ENCODE peak calls at places on chromosome 22, in four cellular contexts. P is uterus, Y is cardiac muscle cell, T is PC-9. O is an unnamed sample.

GRCh38 chr22:29912605-29913398 is 29.8 kb downstream of the MTMR3 start:
- DNase-seq in P (no peak), Y (no peak), T (no peak), O (no peak)

GRCh38 chr22:38110008-38110862 is at the start of gene BAIAP2L2:
- DNase-seq in P (no peak), Y (no peak), T (peak), O (no peak)

GRCh38 chr22:25933158-25933788 is 191.3 kb downstream of the MYO18B start:
- DNase-seq in P (no peak), Y (no peak), T (no peak), O (no peak)

GRCh38 chr22:26658671-26659478 is 1.5 kb downstream of the MIAT start:
- DNase-seq in P (peak), Y (no peak), T (peak), O (peak)

GRCh38 chr22:37089451-37089850 is 20.1 kb downstream of the TMPRSS6 start:
- DNase-seq in P (no peak), Y (no peak), T (no peak), O (no peak)

GRCh38 chr22:43890901-43891331 is 897 bp downstream of the PNPLA5 start:
- DNase-seq in P (no peak), Y (no peak), T (no peak), O (no peak)

GRCh38 chr22:25085930-25086901 is 113.4 kb upstream of the CRYBB3 start:
- DNase-seq in P (peak), Y (no peak), T (no peak), O (no peak)

GRCh38 chr22:45164217-45165123 is 745 bp downstream of the NUP50 start:
- DNase-seq in P (peak), Y (peak), T (peak), O (no peak)

GRCh38 chr22:44534335-44534734 is 36.3 kb upstream of the RTL6 start:
- DNase-seq in P (no peak), Y (no peak), T (no peak), O (no peak)

GRCh38 chr22:31106651-31107205 is 640 bp downstream of the SELENOM start:
- DNase-seq in P (peak), Y (no peak), T (no peak), O (no peak)

GRCh38 chr22:33519140-33519973 is 400.9 kb downstream of the LARGE1 start:
- DNase-seq in P (peak), Y (peak), T (peak), O (no peak)

GRCh38 chr22:35622132-35622913 is 5.2 kb upstream of the MB start:
- DNase-seq in P (peak), Y (peak), T (peak), O (no peak)

GRCh38 chr22:37906364-37907008 is 389 bp downstream of the MICALL1 start:
- DNase-seq in P (peak), Y (peak), T (peak), O (no peak)

GRCh38 chr22:38652858-38653257 is 3.3 kb downstream of the FAM227A start:
- DNase-seq in P (no peak), Y (no peak), T (no peak), O (no peak)

GRCh38 chr22:45316796-45317526 is 7.2 kb downstream of the FAM118A start:
- DNase-seq in P (no peak), Y (no peak), T (no peak), O (no peak)

GRCh38 chr22:43555561-43556515 is 144.0 kb downstream of the MPPED1 start:
- DNase-seq in P (no peak), Y (no peak), T (no peak), O (no peak)

GRCh38 chr22:36565686-36566085 is 36.7 kb upstream of the EIF3D start:
- DNase-seq in P (no peak), Y (no peak), T (no peak), O (no peak)

GRCh38 chr22:31857247-31857646 is 87.1 kb upstream of the YWHAH start:
- DNase-seq in P (no peak), Y (peak), T (no peak), O (no peak)

GRCh38 chr22:38826801-38827200 is 17.0 kb downstream of the NPTXR start:
- DNase-seq in P (no peak), Y (no peak), T (no peak), O (no peak)

GRCh38 chr22:40890881-40891280 is 29.0 kb upstream of the DNAJB7 start:
- DNase-seq in P (no peak), Y (no peak), T (no peak), O (no peak)

GRCh38 chr22:27851974-27852713 is 50.6 kb upstream of the MN1 start:
- DNase-seq in P (no peak), Y (no peak), T (no peak), O (no peak)

GRCh38 chr22:25622011-25622410 is 57.5 kb downstream of the GRK3 start:
- DNase-seq in P (no peak), Y (peak), T (no peak), O (no peak)

GRCh38 chr22:39216143-39216490 is 28.7 kb downstream of the PDGFB start:
- DNase-seq in P (peak), Y (no peak), T (no peak), O (no peak)

GRCh38 chr22:38923463-38924196 is 33.8 kb upstream of the APOBEC3A start:
- DNase-seq in P (peak), Y (peak), T (peak), O (peak)

GRCh38 chr22:28023036-28023435 is 104.0 kb upstream of the PITPNB start:
- DNase-seq in P (no peak), Y (no peak), T (no peak), O (no peak)

GRCh38 chr22:37623075-37624016 is 14.7 kb downstream of the GGA1 start:
- DNase-seq in P (peak), Y (peak), T (peak), O (no peak)

GRCh38 chr22:30182365-30182764 is 64.2 kb downstream of the LIF start:
- DNase-seq in P (no peak), Y (no peak), T (no peak), O (no peak)

GRCh38 chr22:17305076-17305475 is 64.2 kb upstream of the CECR2 start:
- DNase-seq in P (no peak), Y (no peak), T (no peak), O (no peak)

GRCh38 chr22:32324505-32325415 is 32.9 kb upstream of the RFPL3 start:
- DNase-seq in P (no peak), Y (no peak), T (no peak), O (no peak)

GRCh38 chr22:45107671-45108070 is 56.1 kb upstream of the NUP50 start:
- DNase-seq in P (no peak), Y (no peak), T (no peak), O (no peak)

GRCh38 chr22:24441406-24442351 is 14.3 kb downstream of the ADORA2A start:
- DNase-seq in P (no peak), Y (no peak), T (no peak), O (no peak)

GRCh38 chr22:29308148-29308790 is 1.8 kb downstream of the GAS2L1 start:
- DNase-seq in P (no peak), Y (no peak), T (no peak), O (no peak)

GRCh38 chr22:44585559-44586121 is 87.6 kb upstream of the RTL6 start:
- DNase-seq in P (peak), Y (no peak), T (no peak), O (no peak)

GRCh38 chr22:37940698-37941376 is 12.6 kb downstream of the C22orf23 start:
- DNase-seq in P (no peak), Y (no peak), T (no peak), O (no peak)

GRCh38 chr22:17113600-17113999 is 7.6 kb downstream of the TMEM121B start:
- DNase-seq in P (no peak), Y (no peak), T (no peak), O (no peak)

GRCh38 chr22:23031795-23032194 is 38.5 kb upstream of the GNAZ start:
- DNase-seq in P (no peak), Y (no peak), T (no peak), O (no peak)

GRCh38 chr22:23032681-23033080 is 37.6 kb upstream of the GNAZ start:
- DNase-seq in P (no peak), Y (no peak), T (no peak), O (no peak)

GRCh38 chr22:23035557-23036277 is 34.6 kb upstream of the GNAZ start:
- DNase-seq in P (no peak), Y (no peak), T (no peak), O (no peak)

GRCh38 chr22:23034621-23035556 is 35.4 kb upstream of the GNAZ start:
- DNase-seq in P (no peak), Y (no peak), T (no peak), O (no peak)

DNA sequence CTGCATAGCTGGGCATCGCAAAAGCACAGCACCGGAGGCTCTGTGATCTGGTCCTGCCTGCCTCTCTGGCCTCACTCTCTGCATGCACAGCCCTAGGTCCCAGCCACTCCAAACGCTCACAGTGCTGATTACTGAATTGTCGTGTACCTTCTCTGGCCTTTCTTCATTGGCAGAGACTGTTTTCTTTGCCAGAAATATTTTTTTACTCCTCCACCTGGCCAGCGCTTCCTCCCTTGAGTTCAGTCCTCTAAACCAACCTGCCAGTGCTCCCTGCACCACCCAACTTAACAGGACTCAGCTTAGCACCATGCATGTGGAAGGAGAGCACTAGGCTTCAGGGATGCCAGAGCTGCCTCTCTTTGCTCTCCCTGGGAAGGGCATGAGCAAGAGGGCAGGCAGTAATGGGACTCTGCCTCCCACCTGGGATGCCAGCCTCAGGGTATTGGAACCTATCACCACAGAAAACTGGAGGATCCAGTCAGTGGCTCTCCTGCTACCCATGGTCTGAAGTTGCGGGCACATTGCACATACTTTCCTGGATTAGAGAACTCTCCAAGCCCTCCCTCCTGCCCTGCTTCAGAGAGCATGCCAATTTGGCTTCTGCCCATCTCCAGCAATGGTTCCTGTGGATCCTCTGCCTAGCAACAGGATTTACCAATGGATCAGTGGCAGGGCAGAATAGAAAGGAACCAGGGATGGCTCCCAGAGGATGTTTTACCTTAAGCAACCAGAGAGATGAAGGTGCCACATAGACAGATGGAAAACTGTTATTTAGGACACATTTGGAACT is 37.0 kb upstream of the GNAZ start:
- DNase-seq in P (no peak), Y (no peak), T (no peak), O (no peak)
- H3K4me3 ChIP-seq in P (no peak), Y (no peak), T (no peak), O (no peak)

GRCh38 chr22:19764636-19765476 is 4.3 kb downstream of the TBX1 start:
- DNase-seq in P (no peak), Y (no peak), T (no peak), O (no peak)
- H3K4me3 ChIP-seq in P (no peak), Y (no peak), T (no peak), O (peak)

DNA sequence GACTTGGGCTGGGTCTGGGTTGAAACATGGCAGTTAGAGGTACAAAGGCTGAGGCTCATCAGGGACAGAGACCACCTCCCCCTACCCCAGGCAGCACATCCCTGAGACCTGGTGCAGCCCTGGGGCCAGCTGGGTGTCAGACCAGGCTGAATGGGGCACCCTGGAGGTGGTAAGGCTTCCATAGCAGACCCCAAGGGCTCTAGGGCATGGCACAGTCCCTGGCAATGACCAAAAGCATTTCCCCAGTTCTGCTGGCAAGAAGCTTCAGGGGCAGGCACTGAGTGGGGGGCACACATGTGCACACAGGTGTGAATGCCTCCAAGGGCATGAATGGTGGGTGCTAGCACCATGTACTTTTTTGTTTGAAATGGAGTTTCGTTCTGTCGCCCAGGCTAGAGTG is 19.9 kb downstream of the TANGO2 start:
- DNase-seq in P (no peak), Y (no peak), T (no peak), O (no peak)
- H3K4me3 ChIP-seq in P (no peak), Y (no peak), T (no peak), O (no peak)

DNA sequence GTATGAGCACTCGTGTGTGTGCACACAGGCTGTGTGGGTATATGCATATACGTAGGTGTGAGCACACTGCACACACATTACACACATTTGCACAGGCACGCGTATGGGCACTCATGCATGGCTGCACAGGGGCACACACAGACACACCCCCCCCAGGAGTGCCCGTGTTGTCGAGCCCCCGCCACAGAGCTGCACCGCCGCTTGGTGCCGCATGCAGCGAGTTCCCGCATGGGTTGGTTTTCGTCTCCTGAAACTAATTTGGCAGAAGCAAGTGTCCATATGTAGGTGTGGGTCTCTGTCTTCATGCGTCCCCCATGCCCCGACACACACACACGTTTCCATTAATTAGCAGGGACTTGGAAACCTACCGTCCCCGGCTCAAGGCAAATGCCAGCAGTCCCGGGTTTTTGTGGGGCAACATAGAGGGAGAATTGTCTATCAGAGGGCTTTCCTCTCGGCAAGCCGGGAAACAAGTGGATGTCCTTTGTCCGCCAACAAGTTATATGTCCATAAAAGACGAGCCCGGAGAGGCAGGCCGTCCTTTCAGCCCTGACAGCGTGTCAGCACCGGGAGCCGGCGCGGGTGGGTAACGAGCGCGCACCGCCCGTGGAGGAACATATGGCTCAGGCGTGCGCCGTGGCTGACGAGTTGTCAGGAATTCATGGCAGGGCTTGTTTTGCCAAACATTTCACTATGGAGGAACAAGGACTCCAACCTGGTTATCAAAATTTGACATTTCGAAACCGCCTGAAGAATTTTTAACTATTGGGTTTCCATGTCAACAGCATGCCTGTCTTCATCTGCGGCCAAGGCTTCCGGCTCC is 1291.6 kb downstream of the BRD1 start:
- DNase-seq in P (no peak), Y (no peak), T (no peak), O (no peak)
- H3K4me3 ChIP-seq in P (no peak), Y (no peak), T (no peak), O (no peak)

GRCh38 chr22:46726986-46727317 is 11.1 kb downstream of the CERK start:
- DNase-seq in P (no peak), Y (no peak), T (no peak), O (no peak)
- H3K4me3 ChIP-seq in P (no peak), Y (no peak), T (no peak), O (no peak)

GRCh38 chr22:50475652-50476002 is 792 bp upstream of the SBF1 start:
- DNase-seq in P (no peak), Y (no peak), T (no peak), O (no peak)
- H3K4me3 ChIP-seq in P (no peak), Y (no peak), T (peak), O (peak)